ENCODE peak calls at places on chromosome 5, in ten cellular contexts. H is left ventricle myocardium inferior, N is fibroblast of pulmonary artery, F is choroid plexus epithelial cell, O is sigmoid colon, V is psoas muscle, S is tibial nerve, L is mucosa of descending colon, R is heart left ventricle, Y is epithelial cell of proximal tubule. G is an unnamed sample.

GRCh38 chr5:95617057-95617456 is 2.8 kb upstream of the GPR150 start:
- DNase-seq in O (no peak), H (no peak), F (peak), V (no peak), N (peak), Y (no peak), L (no peak), S (no peak), R (no peak), G (no peak)

GRCh38 chr5:41954286-41954685 is 29.2 kb downstream of the FBXO4 start:
- DNase-seq in L (no peak), R (no peak), H (no peak), O (no peak), F (no peak), N (no peak), V (no peak), Y (no peak), S (no peak), G (no peak)

GRCh38 chr5:122141751-122142150 is 12.4 kb downstream of the ZNF474 start:
- DNase-seq in R (no peak), O (no peak), N (peak), H (no peak), S (no peak), Y (no peak), F (no peak), V (no peak), L (no peak), G (no peak)

GRCh38 chr5:22850981-22851380 is 2.2 kb downstream of the CDH12 start:
- DNase-seq in F (peak), R (no peak), S (no peak), O (no peak), N (no peak), H (no peak), V (no peak), L (no peak), Y (no peak), G (no peak)

GRCh38 chr5:29794146-29794787 is 1399.2 kb upstream of the CDH6 start:
- DNase-seq in F (no peak), H (no peak), O (no peak), L (no peak), N (no peak), V (no peak), S (no peak), R (no peak), Y (no peak), G (no peak)

GRCh38 chr5:3277590-3278196 is 317.9 kb upstream of the IRX1 start:
- DNase-seq in N (no peak), L (no peak), V (no peak), O (no peak), R (no peak), H (no peak), S (no peak), Y (no peak), F (no peak), G (no peak)

GRCh38 chr5:57692582-57693487 is 210.2 kb upstream of the ACTBL2 start:
- DNase-seq in F (peak), L (peak), V (peak), S (peak), R (peak), H (peak), O (peak), N (peak), Y (peak), G (peak)

GRCh38 chr5:63555874-63556273 is 406.4 kb downstream of the HTR1A start:
- DNase-seq in V (no peak), Y (no peak), S (no peak), L (no peak), H (no peak), N (no peak), R (no peak), F (no peak), O (no peak), G (no peak)

GRCh38 chr5:168314735-168315411 is 23.4 kb downstream of the WWC1 start:
- DNase-seq in N (peak), R (no peak), Y (peak), V (no peak), S (no peak), H (no peak), F (peak), L (peak), O (no peak), G (no peak)

GRCh38 chr5:157665467-157666085 is 5.8 kb upstream of the C5orf52 start:
- DNase-seq in N (peak), Y (peak), S (no peak), L (no peak), H (no peak), O (no peak), F (peak), V (no peak), R (no peak), G (no peak)

GRCh38 chr5:126178521-126178920 is 244.7 kb upstream of the GRAMD2B start:
- DNase-seq in O (no peak), V (no peak), F (peak), L (no peak), R (peak), H (no peak), N (peak), S (no peak), Y (no peak), G (no peak)

GRCh38 chr5:96780626-96781025 is 27.1 kb downstream of the ERAP1 start:
- DNase-seq in O (no peak), Y (no peak), L (no peak), N (peak), H (no peak), R (no peak), S (no peak), F (peak), V (no peak), G (no peak)

GRCh38 chr5:148808864-148809642 is 17.4 kb upstream of the ADRB2 start:
- DNase-seq in N (no peak), O (no peak), S (no peak), R (no peak), L (no peak), V (peak), H (peak), F (no peak), Y (no peak), G (no peak)

GRCh38 chr5:68272289-68272688 is 56.7 kb downstream of the PIK3R1 start:
- DNase-seq in O (no peak), V (no peak), R (no peak), S (no peak), N (peak), L (no peak), Y (no peak), F (peak), H (no peak), G (no peak)

GRCh38 chr5:18732556-18733479 is 1098.6 kb downstream of the TAF11L14 start:
- DNase-seq in H (no peak), F (no peak), O (no peak), S (no peak), L (no peak), N (no peak), R (no peak), Y (no peak), V (no peak), G (no peak)

GRCh38 chr5:127210082-127210481 is 80.5 kb upstream of the MEGF10 start:
- DNase-seq in R (no peak), O (no peak), S (no peak), V (no peak), H (no peak), L (no peak), Y (no peak), F (no peak), N (no peak), G (no peak)

GRCh38 chr5:160390787-160391696 is 8.8 kb downstream of the FAM200C start:
- DNase-seq in Y (no peak), V (no peak), L (no peak), R (no peak), H (no peak), N (peak), F (peak), O (no peak), S (no peak), G (no peak)

GRCh38 chr5:54522080-54522479 is 4.5 kb downstream of the SNX18 start:
- DNase-seq in O (no peak), Y (no peak), H (no peak), V (no peak), R (no peak), N (no peak), S (no peak), L (no peak), F (no peak), G (no peak)

GRCh38 chr5:59275537-59276276 is 617.8 kb downstream of the PDE4D start:
- DNase-seq in H (peak), N (peak), R (peak), Y (no peak), F (peak), L (peak), O (peak), S (no peak), V (no peak), G (peak)

GRCh38 chr5:138339086-138339456 is 1.0 kb downstream of the FAM53C start:
- DNase-seq in L (no peak), V (no peak), H (no peak), R (no peak), F (no peak), Y (no peak), O (no peak), S (no peak), N (peak), G (peak)

GRCh38 chr5:1003296-1003937 is 5.2 kb upstream of the NKD2 start:
- DNase-seq in O (peak), Y (no peak), L (peak), V (peak), S (peak), R (no peak), F (peak), H (peak), N (no peak), G (peak)

GRCh38 chr5:174692381-174692780 is 32.0 kb upstream of the MSX2 start:
- DNase-seq in H (no peak), R (no peak), S (no peak), L (no peak), N (no peak), F (no peak), Y (no peak), O (no peak), V (no peak), G (no peak)

DNA sequence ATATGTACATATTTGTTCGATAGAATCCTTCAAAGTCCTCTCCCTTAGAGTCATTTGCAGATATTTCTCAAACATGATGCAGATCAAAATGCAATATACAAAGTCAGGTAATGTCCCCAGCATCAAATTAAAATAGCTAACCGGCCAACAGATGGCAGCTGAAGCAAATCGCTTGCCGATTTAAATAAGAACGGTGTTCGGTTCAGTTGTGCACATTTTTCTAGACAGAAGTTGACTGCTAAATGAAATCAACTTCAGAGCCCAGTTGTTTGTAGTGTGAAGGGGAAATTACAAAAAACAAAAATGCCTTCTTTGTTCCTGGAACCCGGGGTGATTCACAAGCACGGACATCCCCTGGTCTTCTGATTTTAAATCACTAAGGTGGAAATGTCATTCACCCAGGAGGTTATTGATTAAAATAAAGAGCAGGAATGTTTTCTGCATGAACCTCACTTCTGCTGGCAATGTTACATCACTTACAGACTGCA is 219.2 kb downstream of the EBF1 start:
- DNase-seq in V (no peak), R (no peak), N (peak), S (no peak), L (no peak), H (no peak), F (peak), Y (peak), O (no peak), G (no peak)
- TF ChIP-seq CTCF in V (no peak), R (no peak), N (no peak), S (no peak), L (no peak), H (no peak), F (peak), Y (peak), O (no peak), G (no peak)

DNA sequence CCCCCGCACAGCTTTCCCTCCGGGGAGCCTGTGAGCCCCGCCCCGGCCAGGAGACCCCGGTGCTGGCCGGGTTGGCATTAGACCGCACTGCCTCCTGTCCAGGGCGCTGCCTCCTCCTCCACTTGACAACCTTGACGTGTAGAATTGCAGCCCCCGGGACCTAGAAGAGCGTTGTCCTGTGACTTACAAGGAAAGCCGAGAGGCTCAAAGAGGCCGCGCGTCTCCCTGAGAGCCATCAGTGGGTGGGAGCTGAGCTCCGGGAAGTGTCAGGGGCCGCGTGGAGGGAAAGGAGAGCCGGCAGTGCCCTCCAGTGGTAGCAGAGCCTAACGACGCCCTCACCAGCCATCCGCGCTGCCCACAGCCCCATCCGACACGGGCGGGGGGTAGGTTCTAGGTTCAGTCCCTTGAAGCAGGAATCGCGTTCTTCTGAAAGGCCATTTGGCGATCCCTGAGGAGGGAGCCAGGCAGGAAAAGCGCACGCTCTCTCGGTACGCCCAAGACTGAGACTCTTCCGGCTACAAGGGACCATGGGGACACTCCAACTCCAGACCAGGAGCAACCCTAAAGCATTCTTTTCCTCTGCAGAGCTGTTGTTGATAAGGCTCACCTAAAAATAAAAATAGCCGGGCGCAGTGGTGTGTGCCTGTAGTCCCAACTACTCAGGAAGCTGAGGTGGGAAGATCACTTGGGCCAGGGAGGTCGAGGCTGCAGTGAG is 40.6 kb upstream of the SAP30L start:
- DNase-seq in V (peak), H (peak), R (peak), Y (no peak), S (peak), N (peak), L (peak), F (peak), O (peak), G (peak)
- H3K4me3 ChIP-seq in V (peak), H (peak), R (peak), Y (peak), S (peak), N (peak), L (no peak), F (peak), O (peak), G (no peak)

DNA sequence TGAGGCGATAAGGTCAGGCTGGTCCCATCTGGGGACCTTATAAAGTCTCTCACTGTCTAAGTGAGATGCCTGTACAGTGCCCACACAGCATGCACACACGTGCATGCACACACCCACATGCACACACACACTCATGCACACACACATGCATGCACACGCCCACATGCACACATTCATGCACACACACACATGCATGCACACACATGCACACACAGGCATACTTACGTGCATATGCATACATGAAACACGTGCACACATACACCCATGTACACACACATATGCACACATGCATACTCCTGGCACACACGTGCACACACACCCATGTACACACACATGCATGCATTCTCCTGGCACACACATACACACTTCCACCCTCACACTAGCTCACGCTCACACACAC is 12.2 kb downstream of the COL23A1 start:
- DNase-seq in N (no peak), R (no peak), O (no peak), V (no peak), F (no peak), S (no peak), L (no peak), Y (no peak), H (no peak), G (no peak)
- TF ChIP-seq CTCF in N (no peak), R (no peak), O (no peak), V (no peak), F (no peak), S (no peak), L (no peak), Y (no peak), H (no peak), G (no peak)

GRCh38 chr5:125175348-125176004 is 429.0 kb upstream of the ZNF608 start:
- DNase-seq in O (no peak), H (no peak), V (no peak), S (no peak), R (peak), F (no peak), L (no peak), N (peak), Y (no peak), G (no peak)

GRCh38 chr5:125179617-125180016 is 433.2 kb upstream of the ZNF608 start:
- DNase-seq in Y (no peak), F (no peak), L (no peak), R (no peak), N (no peak), S (no peak), H (no peak), O (no peak), V (no peak), G (no peak)

GRCh38 chr5:125180222-125180621 is 433.8 kb upstream of the ZNF608 start:
- DNase-seq in H (no peak), O (no peak), V (no peak), S (no peak), L (no peak), R (no peak), F (peak), N (peak), Y (no peak), G (no peak)

GRCh38 chr5:125176005-125176390 is 429.6 kb upstream of the ZNF608 start:
- DNase-seq in S (no peak), R (no peak), O (no peak), V (no peak), Y (no peak), H (no peak), L (no peak), F (no peak), N (no peak), G (no peak)

GRCh38 chr5:125177340-125177739 is 430.9 kb upstream of the ZNF608 start:
- DNase-seq in H (no peak), N (no peak), Y (no peak), R (no peak), O (no peak), V (no peak), L (no peak), S (no peak), F (no peak), G (no peak)
- H3K4me3 ChIP-seq in H (no peak), N (no peak), Y (no peak), R (no peak), O (no peak), V (no peak), L (no peak), S (no peak), F (no peak), G (no peak)

DNA sequence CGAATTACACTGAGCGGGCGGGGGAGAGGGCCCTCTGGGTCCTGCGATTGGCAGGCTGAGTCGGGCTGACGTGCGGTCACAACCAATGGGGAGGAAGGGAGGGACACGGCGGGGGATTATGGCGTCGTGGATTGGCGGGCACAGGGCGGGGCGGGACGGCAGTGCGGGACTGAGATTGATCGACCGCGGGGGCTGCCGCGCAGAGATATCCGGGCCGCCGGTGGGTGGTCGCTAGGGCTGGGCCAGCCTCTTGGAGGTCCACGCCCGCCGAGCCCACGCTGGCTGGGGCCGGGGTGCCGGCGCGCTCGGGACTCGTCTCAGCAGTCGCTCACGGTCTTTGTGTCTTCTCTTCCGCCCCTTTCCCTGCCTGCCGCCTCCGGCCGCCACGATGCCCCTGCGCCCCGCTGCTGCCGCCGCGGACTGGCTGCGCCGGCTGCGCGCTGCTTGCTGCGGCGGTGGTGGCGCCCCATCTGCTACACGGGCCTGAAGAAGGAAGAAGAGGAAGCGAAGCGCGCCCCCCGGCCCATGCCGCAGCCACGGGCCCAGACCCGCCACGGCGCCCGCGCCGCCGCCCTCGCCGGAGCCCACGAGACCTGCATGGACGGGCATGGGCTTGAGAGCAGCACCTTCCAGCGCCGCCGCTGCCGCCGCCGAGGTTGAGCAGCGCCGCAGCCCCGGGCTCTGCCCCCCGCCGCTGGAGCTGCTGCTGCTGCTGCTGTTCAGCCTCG is at the start of gene RGMB:
- DNase-seq in S (peak), V (peak), N (peak), R (peak), L (peak), F (peak), H (peak), O (peak), Y (peak), G (peak)
- TF ChIP-seq CTCF in S (no peak), V (no peak), N (no peak), R (no peak), L (no peak), F (no peak), H (no peak), O (no peak), Y (no peak), G (peak)

GRCh38 chr5:111742166-111742565 is 14.8 kb downstream of the NREP start:
- DNase-seq in L (no peak), N (no peak), R (no peak), Y (no peak), F (no peak), S (no peak), V (no peak), H (no peak), O (no peak), G (no peak)
- H3K4me3 ChIP-seq in L (no peak), N (no peak), R (peak), Y (peak), F (no peak), S (no peak), V (peak), H (peak), O (peak), G (no peak)

GRCh38 chr5:14258840-14259239 is 115.7 kb downstream of the TRIO start:
- DNase-seq in F (peak), S (no peak), V (no peak), O (no peak), L (no peak), H (no peak), R (no peak), N (no peak), Y (no peak), G (no peak)
- TF ChIP-seq CTCF in F (peak), S (no peak), V (peak), O (no peak), L (no peak), H (no peak), R (no peak), N (no peak), Y (no peak), G (no peak)

GRCh38 chr5:4614088-4614487 is 526.0 kb upstream of the ADAMTS16 start:
- DNase-seq in V (no peak), S (no peak), O (no peak), F (no peak), L (no peak), Y (no peak), N (no peak), H (no peak), R (no peak), G (no peak)
- H3K4me3 ChIP-seq in V (no peak), S (no peak), O (no peak), F (no peak), L (no peak), Y (no peak), N (no peak), H (no peak), R (no peak), G (no peak)

G was measured in testis.